ENCODE peak calls at places on chromosomes 1 and 21, in seven cellular contexts. F, S, C, X, R, Y and B are unnamed samples.

GRCh38 chr1:208951908-208952307 is 631.6 kb upstream of the CAMK1G start:
- DNase-seq in F (no peak), S (no peak), C (no peak), X (peak), R (no peak), Y (no peak), B (no peak)

GRCh38 chr1:18339161-18339560 is 141.6 kb upstream of the KLHDC7A start:
- DNase-seq in F (no peak), S (no peak), C (no peak), X (no peak), R (no peak), Y (no peak), B (no peak)

GRCh38 chr1:30302808-30303310 is 420.5 kb downstream of the MATN1 start:
- DNase-seq in F (no peak), S (no peak), C (no peak), X (no peak), R (no peak), Y (no peak), B (no peak)

GRCh38 chr1:176119549-176119948 is 87.5 kb downstream of the COP1 start:
- DNase-seq in F (no peak), S (no peak), C (peak), X (peak), R (peak), Y (no peak), B (peak)

GRCh38 chr1:67639336-67639735 is 45.7 kb upstream of the GADD45A start:
- DNase-seq in F (no peak), S (no peak), C (peak), X (no peak), R (no peak), Y (no peak), B (no peak)

GRCh38 chr1:18948913-18949688 is 7.4 kb downstream of the IFFO2 start:
- DNase-seq in F (peak), S (no peak), C (peak), X (peak), R (no peak), Y (no peak), B (peak)

GRCh38 chr1:223741861-223742260 is 29.5 kb downstream of the CAPN2 start:
- DNase-seq in F (no peak), S (no peak), C (no peak), X (no peak), R (peak), Y (no peak), B (peak)

GRCh38 chr1:39865762-39866161 is 17.5 kb downstream of the TRIT1 start:
- DNase-seq in F (no peak), S (no peak), C (no peak), X (no peak), R (no peak), Y (no peak), B (no peak)

GRCh38 chr1:10701145-10701544 is 95.3 kb downstream of the CASZ1 start:
- DNase-seq in F (no peak), S (no peak), C (no peak), X (no peak), R (no peak), Y (no peak), B (no peak)

GRCh38 chr1:2451744-2452582 is 24.1 kb upstream of the PLCH2 start:
- DNase-seq in F (peak), S (no peak), C (peak), X (peak), R (peak), Y (peak), B (peak)

GRCh38 chr1:50978852-50979781 is 9.1 kb downstream of the CDKN2C start:
- DNase-seq in F (peak), S (no peak), C (no peak), X (peak), R (no peak), Y (no peak), B (no peak)

GRCh38 chr1:202010042-202011015 is at the start of gene ELF3:
- DNase-seq in F (no peak), S (no peak), C (no peak), X (no peak), R (peak), Y (no peak), B (peak)

GRCh38 chr1:201245082-201245481 is 38.2 kb upstream of the PKP1 start:
- DNase-seq in F (no peak), S (no peak), C (no peak), X (no peak), R (no peak), Y (no peak), B (no peak)

GRCh38 chr1:90710579-90711536 is 6.2 kb downstream of the BARHL2 start:
- DNase-seq in F (no peak), S (no peak), C (no peak), X (no peak), R (no peak), Y (no peak), B (no peak)

GRCh38 chr1:221698579-221699349 is 43.1 kb downstream of the DUSP10 start:
- DNase-seq in F (peak), S (no peak), C (no peak), X (no peak), R (no peak), Y (no peak), B (no peak)

GRCh38 chr1:48979940-48980339 is 203.2 kb upstream of the BEND5 start:
- DNase-seq in F (no peak), S (no peak), C (no peak), X (no peak), R (no peak), Y (no peak), B (no peak)

GRCh38 chr1:206859082-206859491 is 6.3 kb upstream of the IL20 start:
- DNase-seq in F (no peak), S (no peak), C (peak), X (no peak), R (peak), Y (no peak), B (no peak)

GRCh38 chr1:85607126-85607912 is 26.8 kb downstream of the CCN1 start:
- DNase-seq in F (peak), S (no peak), C (peak), X (peak), R (peak), Y (peak), B (peak)

GRCh38 chr1:69513621-69514020 is 54.1 kb upstream of the LRRC7 start:
- DNase-seq in F (peak), S (no peak), C (peak), X (peak), R (peak), Y (no peak), B (peak)

GRCh38 chr1:147086129-147086528 is 86.1 kb downstream of the PRKAB2 start:
- DNase-seq in F (no peak), S (no peak), C (no peak), X (no peak), R (no peak), Y (no peak), B (no peak)

GRCh38 chr1:224503161-224504118 is 68.8 kb upstream of the WDR26 start:
- DNase-seq in F (peak), S (peak), C (peak), X (peak), R (peak), Y (no peak), B (peak)

GRCh38 chr1:229582011-229582694 is 23.6 kb upstream of the ABCB10 start:
- DNase-seq in F (no peak), S (no peak), C (peak), X (peak), R (peak), Y (no peak), B (peak)

GRCh38 chr21:45406801-45407628 is 2.0 kb downstream of the COL18A1 start:
- DNase-seq in F (no peak), S (no peak), C (no peak), X (no peak), R (no peak), Y (no peak), B (peak)
- TF ChIP-seq CTCF in F (no peak), S (peak), C (peak), X (no peak), R (no peak), Y (peak), B (peak)

DNA sequence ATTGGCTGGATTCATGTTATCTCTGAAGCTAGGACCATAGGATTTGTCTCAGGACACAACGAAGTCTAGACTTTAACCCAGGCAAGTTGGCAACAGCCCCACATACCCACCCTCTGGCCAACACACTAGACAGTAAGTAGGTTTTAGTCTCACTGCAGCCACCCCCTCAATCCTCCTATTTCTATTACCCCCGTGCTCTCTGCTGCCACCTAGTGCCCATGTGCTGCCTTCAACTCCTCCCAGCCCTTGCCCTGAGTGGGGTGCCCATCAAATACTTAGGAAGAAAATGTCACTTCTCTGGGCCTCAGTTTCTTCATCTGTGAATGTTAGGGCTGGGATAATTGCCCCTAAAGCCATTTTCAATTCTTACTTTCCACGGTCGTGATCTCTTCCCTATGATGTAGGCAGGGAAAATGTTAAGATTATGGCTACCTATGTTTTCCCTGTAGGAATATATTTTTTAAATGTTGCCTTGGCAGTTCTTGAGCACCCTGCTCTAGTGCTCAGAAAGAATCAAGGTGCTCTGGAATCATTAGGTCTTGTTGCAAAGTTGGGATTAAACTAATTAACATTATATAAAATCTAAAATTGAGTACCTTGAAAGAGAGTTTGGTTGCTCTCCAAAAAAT is 213.0 kb downstream of the LMX1A start:
- DNase-seq in F (no peak), S (no peak), C (peak), X (no peak), R (peak), Y (no peak), B (no peak)
- TF ChIP-seq CTCF in F (peak), S (peak), C (peak), X (peak), R (peak), Y (peak), B (peak)

GRCh38 chr1:168235548-168235885 is 9.7 kb downstream of the SFT2D2 start:
- DNase-seq in F (peak), S (no peak), C (peak), X (no peak), R (no peak), Y (no peak), B (peak)
- TF ChIP-seq CTCF in F (no peak), S (no peak), C (no peak), X (no peak), R (no peak), Y (no peak), B (no peak)

GRCh38 chr21:36966066-36966845 is at the start of gene HLCS:
- DNase-seq in F (peak), S (peak), C (peak), X (peak), R (peak), Y (no peak), B (peak)
- TF ChIP-seq CTCF in F (no peak), S (peak), C (no peak), X (no peak), R (peak), Y (no peak), B (peak)

DNA sequence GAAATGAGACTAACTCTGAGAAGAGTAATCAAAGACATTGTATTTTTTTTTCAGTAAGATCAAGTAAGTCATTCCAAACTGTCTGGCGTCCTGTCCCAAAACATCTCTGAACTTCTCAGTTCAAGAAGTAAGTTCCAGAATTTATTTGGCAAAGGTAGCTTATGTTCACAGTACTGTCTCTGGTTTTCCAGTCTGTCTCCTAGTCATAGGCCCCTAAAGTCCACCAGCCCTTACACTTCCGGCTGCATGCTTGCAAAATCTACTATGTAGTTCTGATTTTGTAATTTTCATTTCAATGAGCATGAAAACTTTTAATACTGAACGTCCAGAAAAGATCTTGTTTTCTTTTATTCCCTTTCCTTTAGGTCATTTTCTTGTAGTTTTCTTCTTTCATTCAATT is 61.3 kb upstream of the S1PR1 start:
- DNase-seq in F (no peak), S (no peak), C (peak), X (no peak), R (no peak), Y (no peak), B (peak)
- TF ChIP-seq CTCF in F (no peak), S (no peak), C (no peak), X (no peak), R (no peak), Y (no peak), B (no peak)